ENCODE peak calls at places on chromosomes 13 and 19, in four cellular contexts. One of them, this sample, is unnamed.

GRCh38 chr19:39144487-39145071 is 19.0 kb downstream of the PAK4 start:
- DNase-seq in heart left ventricle: no peak
- DNase-seq in A549: no peak
- DNase-seq in H54: no peak
- DNase-seq in this sample: no peak

GRCh38 chr19:50975766-50976165 is 6.4 kb upstream of the KLK6 start:
- DNase-seq in A549: peak; percentile 72
- DNase-seq in heart left ventricle: no peak
- DNase-seq in H54: peak; percentile 75
- DNase-seq in this sample: no peak

GRCh38 chr13:48266967-48267639 is 34.1 kb downstream of the ITM2B start:
- DNase-seq in A549: no peak
- DNase-seq in heart left ventricle: no peak
- DNase-seq in H54: no peak
- DNase-seq in this sample: no peak

GRCh38 chr19:27905074-27905473 is 1307.9 kb downstream of the UQCRFS1 start:
- DNase-seq in heart left ventricle: no peak
- DNase-seq in H54: no peak
- DNase-seq in A549: no peak
- DNase-seq in this sample: no peak

GRCh38 chr13:113796948-113797676 is 38.1 kb downstream of the TMEM255B start:
- DNase-seq in A549: no peak
- DNase-seq in H54: no peak
- DNase-seq in heart left ventricle: no peak
- DNase-seq in this sample: peak; percentile 7

GRCh38 chr13:71148391-71148790 is 718.6 kb downstream of the DACH1 start:
- DNase-seq in A549: no peak
- DNase-seq in heart left ventricle: no peak
- DNase-seq in H54: no peak
- DNase-seq in this sample: no peak

GRCh38 chr13:34019870-34020269 is 201.9 kb downstream of the RFC3 start:
- DNase-seq in H54: no peak
- DNase-seq in A549: no peak
- DNase-seq in heart left ventricle: no peak
- DNase-seq in this sample: no peak

GRCh38 chr13:44365008-44365407 is 8.6 kb upstream of the SERP2 start:
- DNase-seq in A549: no peak
- DNase-seq in heart left ventricle: no peak
- DNase-seq in H54: no peak
- DNase-seq in this sample: no peak

GRCh38 chr19:49983645-49984229 is 22.8 kb upstream of the SIGLEC11 start:
- DNase-seq in heart left ventricle: no peak
- DNase-seq in A549: peak; percentile 70
- DNase-seq in H54: peak; percentile 61
- DNase-seq in this sample: peak; percentile 66

GRCh38 chr19:27851002-27851481 is 1361.9 kb downstream of the UQCRFS1 start:
- DNase-seq in heart left ventricle: peak; percentile 39
- DNase-seq in A549: no peak
- DNase-seq in H54: no peak
- DNase-seq in this sample: no peak

GRCh38 chr19:12788682-12789097 is 2.6 kb upstream of the JUNB start:
- DNase-seq in H54: no peak
- DNase-seq in heart left ventricle: peak; percentile 92
- DNase-seq in A549: no peak
- DNase-seq in this sample: peak; percentile 89
- TF ChIP-seq POLR2A in H54: peak; percentile 24
- TF ChIP-seq POLR2A in heart left ventricle: no peak
- TF ChIP-seq POLR2A in A549: no peak
- TF ChIP-seq POLR2A in this sample: no peak

GRCh38 chr19:55503447-55504251 is 15.4 kb downstream of the SSC5D start:
- DNase-seq in heart left ventricle: peak; percentile 98
- DNase-seq in H54: peak; percentile 100
- DNase-seq in A549: peak; percentile 96
- DNase-seq in this sample: peak; percentile 92
- TF ChIP-seq POLR2A in heart left ventricle: no peak
- TF ChIP-seq POLR2A in H54: peak; percentile 38
- TF ChIP-seq POLR2A in A549: no peak
- TF ChIP-seq POLR2A in this sample: no peak

GRCh38 chr19:703651-704446 is 4.9 kb upstream of the PALM start:
- DNase-seq in H54: peak; percentile 88
- DNase-seq in A549: peak; percentile 33
- DNase-seq in heart left ventricle: peak; percentile 93
- DNase-seq in this sample: peak; percentile 74
- TF ChIP-seq POLR2A in H54: no peak
- TF ChIP-seq POLR2A in A549: no peak
- TF ChIP-seq POLR2A in heart left ventricle: no peak
- TF ChIP-seq POLR2A in this sample: no peak

GRCh38 chr19:2627319-2627829 is 75.1 kb downstream of the GNG7 start:
- DNase-seq in heart left ventricle: peak; percentile 83
- DNase-seq in H54: peak; percentile 99
- DNase-seq in A549: peak; percentile 76
- DNase-seq in this sample: peak; percentile 94
- TF ChIP-seq POLR2A in heart left ventricle: no peak
- TF ChIP-seq POLR2A in H54: no peak
- TF ChIP-seq POLR2A in A549: no peak
- TF ChIP-seq POLR2A in this sample: peak; percentile 43

GRCh38 chr13:27396252-27396846 is 28.1 kb upstream of the GTF3A start:
- DNase-seq in A549: no peak
- DNase-seq in H54: no peak
- DNase-seq in heart left ventricle: no peak
- DNase-seq in this sample: no peak
- TF ChIP-seq POLR2A in A549: no peak
- TF ChIP-seq POLR2A in H54: no peak
- TF ChIP-seq POLR2A in heart left ventricle: no peak
- TF ChIP-seq POLR2A in this sample: no peak

This sample was measured in body of pancreas.